ENCODE peak calls at places on chromosomes 4 and X, in seven cellular contexts. One of them, this sample, is unnamed.

GRCh38 chrX:136619889-136620505 is 28.0 kb upstream of the CD40LG start:
- DNase-seq in fibroblast of pulmonary artery: no peak
- DNase-seq in cardiac fibroblast: no peak
- DNase-seq in OCI-LY7: no peak
- DNase-seq in fibroblast of lung: no peak
- DNase-seq in foreskin fibroblast: no peak
- DNase-seq in mucosa of descending colon: no peak
- DNase-seq in this sample: no peak

GRCh38 chrX:475926-476723 is 89.4 kb upstream of the PPP2R3B start:
- DNase-seq in fibroblast of pulmonary artery: no peak
- DNase-seq in cardiac fibroblast: no peak
- DNase-seq in OCI-LY7: no peak
- DNase-seq in fibroblast of lung: no peak
- DNase-seq in foreskin fibroblast: no peak
- DNase-seq in mucosa of descending colon: no peak
- DNase-seq in this sample: peak

GRCh38 chrX:57286507-57287251 is at the start of gene FAAH2:
- DNase-seq in fibroblast of pulmonary artery: no peak
- DNase-seq in cardiac fibroblast: no peak
- DNase-seq in OCI-LY7: peak
- DNase-seq in fibroblast of lung: no peak
- DNase-seq in foreskin fibroblast: no peak
- DNase-seq in mucosa of descending colon: peak
- DNase-seq in this sample: peak

GRCh38 chrX:150405576-150405975 is 42.5 kb downstream of the MAMLD1 start:
- DNase-seq in fibroblast of pulmonary artery: no peak
- DNase-seq in cardiac fibroblast: no peak
- DNase-seq in OCI-LY7: no peak
- DNase-seq in fibroblast of lung: no peak
- DNase-seq in foreskin fibroblast: no peak
- DNase-seq in mucosa of descending colon: no peak
- DNase-seq in this sample: no peak

GRCh38 chrX:26234177-26234576 is 18.2 kb downstream of the MAGEB5 start:
- DNase-seq in fibroblast of pulmonary artery: no peak
- DNase-seq in cardiac fibroblast: no peak
- DNase-seq in OCI-LY7: no peak
- DNase-seq in fibroblast of lung: no peak
- DNase-seq in foreskin fibroblast: no peak
- DNase-seq in mucosa of descending colon: no peak
- DNase-seq in this sample: no peak

GRCh38 chr4:108172231-108172779 is 3.6 kb upstream of the LEF1 start:
- DNase-seq in fibroblast of pulmonary artery: no peak
- DNase-seq in cardiac fibroblast: no peak
- DNase-seq in OCI-LY7: peak
- DNase-seq in fibroblast of lung: peak
- DNase-seq in foreskin fibroblast: peak
- DNase-seq in mucosa of descending colon: peak
- DNase-seq in this sample: no peak

GRCh38 chrX:102985182-102985581 is 48.1 kb downstream of the RAB40AL start:
- DNase-seq in fibroblast of pulmonary artery: no peak
- DNase-seq in cardiac fibroblast: no peak
- DNase-seq in OCI-LY7: no peak
- DNase-seq in fibroblast of lung: no peak
- DNase-seq in foreskin fibroblast: peak
- DNase-seq in mucosa of descending colon: no peak
- DNase-seq in this sample: no peak

GRCh38 chr4:146049802-146050201 is 111.2 kb upstream of the ZNF827 start:
- DNase-seq in fibroblast of pulmonary artery: no peak
- DNase-seq in cardiac fibroblast: no peak
- DNase-seq in OCI-LY7: peak
- DNase-seq in fibroblast of lung: no peak
- DNase-seq in foreskin fibroblast: no peak
- DNase-seq in mucosa of descending colon: no peak
- DNase-seq in this sample: no peak

GRCh38 chrX:11532291-11533075 is 133.2 kb downstream of the ARHGAP6 start:
- DNase-seq in fibroblast of pulmonary artery: no peak
- DNase-seq in cardiac fibroblast: no peak
- DNase-seq in OCI-LY7: no peak
- DNase-seq in fibroblast of lung: peak
- DNase-seq in foreskin fibroblast: peak
- DNase-seq in mucosa of descending colon: no peak
- DNase-seq in this sample: no peak

GRCh38 chr4:73252001-73252400 is 6.6 kb downstream of the ANKRD17 start:
- DNase-seq in fibroblast of pulmonary artery: no peak
- DNase-seq in cardiac fibroblast: no peak
- DNase-seq in OCI-LY7: no peak
- DNase-seq in fibroblast of lung: no peak
- DNase-seq in foreskin fibroblast: no peak
- DNase-seq in mucosa of descending colon: no peak
- DNase-seq in this sample: no peak

GRCh38 chr4:77695769-77696168 is 90.1 kb downstream of the CXCL13 start:
- DNase-seq in fibroblast of pulmonary artery: peak
- DNase-seq in cardiac fibroblast: peak
- DNase-seq in OCI-LY7: no peak
- DNase-seq in fibroblast of lung: peak
- DNase-seq in foreskin fibroblast: peak
- DNase-seq in mucosa of descending colon: no peak
- DNase-seq in this sample: no peak

GRCh38 chr4:25310066-25310824 is 2.3 kb upstream of the ZCCHC4 start:
- DNase-seq in fibroblast of pulmonary artery: no peak
- DNase-seq in cardiac fibroblast: no peak
- DNase-seq in OCI-LY7: peak
- DNase-seq in fibroblast of lung: no peak
- DNase-seq in foreskin fibroblast: peak
- DNase-seq in mucosa of descending colon: no peak
- DNase-seq in this sample: no peak

GRCh38 chr4:41213563-41214157 is 682 bp downstream of the APBB2 start:
- DNase-seq in fibroblast of pulmonary artery: no peak
- DNase-seq in cardiac fibroblast: no peak
- DNase-seq in OCI-LY7: peak
- DNase-seq in fibroblast of lung: no peak
- DNase-seq in foreskin fibroblast: peak
- DNase-seq in mucosa of descending colon: peak
- DNase-seq in this sample: no peak

GRCh38 chr4:68360570-68360969 is 10.7 kb upstream of the YTHDC1 start:
- DNase-seq in fibroblast of pulmonary artery: no peak
- DNase-seq in cardiac fibroblast: no peak
- DNase-seq in OCI-LY7: no peak
- DNase-seq in fibroblast of lung: no peak
- DNase-seq in foreskin fibroblast: no peak
- DNase-seq in mucosa of descending colon: no peak
- DNase-seq in this sample: no peak

GRCh38 chr4:76459291-76459723 is 24.3 kb downstream of the SHROOM3 start:
- DNase-seq in fibroblast of pulmonary artery: peak
- DNase-seq in cardiac fibroblast: peak
- DNase-seq in OCI-LY7: no peak
- DNase-seq in fibroblast of lung: no peak
- DNase-seq in foreskin fibroblast: no peak
- DNase-seq in mucosa of descending colon: no peak
- DNase-seq in this sample: no peak

GRCh38 chr4:80266267-80266901 is at the start of gene FGF5:
- DNase-seq in fibroblast of pulmonary artery: peak
- DNase-seq in cardiac fibroblast: peak
- DNase-seq in OCI-LY7: no peak
- DNase-seq in fibroblast of lung: peak
- DNase-seq in foreskin fibroblast: peak
- DNase-seq in mucosa of descending colon: peak
- DNase-seq in this sample: peak

GRCh38 chr4:100962698-100963097 is 384.6 kb downstream of the PPP3CA start:
- DNase-seq in fibroblast of pulmonary artery: no peak
- DNase-seq in cardiac fibroblast: no peak
- DNase-seq in OCI-LY7: no peak
- DNase-seq in fibroblast of lung: no peak
- DNase-seq in foreskin fibroblast: no peak
- DNase-seq in mucosa of descending colon: no peak
- DNase-seq in this sample: no peak

GRCh38 chr4:56505269-56506109 is at the start of gene ARL9:
- DNase-seq in fibroblast of pulmonary artery: peak
- DNase-seq in cardiac fibroblast: peak
- DNase-seq in OCI-LY7: no peak
- DNase-seq in fibroblast of lung: peak
- DNase-seq in foreskin fibroblast: peak
- DNase-seq in mucosa of descending colon: peak
- DNase-seq in this sample: no peak

GRCh38 chrX:19225906-19226305 is 103.6 kb upstream of the ADGRG2 start:
- DNase-seq in fibroblast of pulmonary artery: peak
- DNase-seq in cardiac fibroblast: peak
- DNase-seq in OCI-LY7: no peak
- DNase-seq in fibroblast of lung: peak
- DNase-seq in foreskin fibroblast: peak
- DNase-seq in mucosa of descending colon: no peak
- DNase-seq in this sample: no peak

GRCh38 chr4:54185380-54185779 is 43.7 kb upstream of the PDGFRA start:
- DNase-seq in fibroblast of pulmonary artery: no peak
- DNase-seq in cardiac fibroblast: no peak
- DNase-seq in OCI-LY7: no peak
- DNase-seq in fibroblast of lung: no peak
- DNase-seq in foreskin fibroblast: no peak
- DNase-seq in mucosa of descending colon: no peak
- DNase-seq in this sample: no peak
- TF ChIP-seq CTCF in fibroblast of pulmonary artery: no peak
- TF ChIP-seq CTCF in cardiac fibroblast: peak
- TF ChIP-seq CTCF in OCI-LY7: peak
- TF ChIP-seq CTCF in fibroblast of lung: no peak
- TF ChIP-seq CTCF in foreskin fibroblast: no peak
- TF ChIP-seq CTCF in mucosa of descending colon: no peak
- TF ChIP-seq CTCF in this sample: no peak

GRCh38 chrX:119986203-119986602 is 42.7 kb upstream of the NKAP start:
- DNase-seq in fibroblast of pulmonary artery: no peak
- DNase-seq in cardiac fibroblast: no peak
- DNase-seq in OCI-LY7: no peak
- DNase-seq in fibroblast of lung: no peak
- DNase-seq in foreskin fibroblast: no peak
- DNase-seq in mucosa of descending colon: no peak
- DNase-seq in this sample: no peak

GRCh38 chrX:119984652-119985051 is 41.1 kb upstream of the NKAP start:
- DNase-seq in fibroblast of pulmonary artery: no peak
- DNase-seq in cardiac fibroblast: no peak
- DNase-seq in OCI-LY7: no peak
- DNase-seq in fibroblast of lung: no peak
- DNase-seq in foreskin fibroblast: no peak
- DNase-seq in mucosa of descending colon: no peak
- DNase-seq in this sample: no peak

GRCh38 chrX:119982145-119982544 is 38.6 kb upstream of the NKAP start:
- DNase-seq in fibroblast of pulmonary artery: no peak
- DNase-seq in cardiac fibroblast: no peak
- DNase-seq in OCI-LY7: no peak
- DNase-seq in fibroblast of lung: no peak
- DNase-seq in foreskin fibroblast: no peak
- DNase-seq in mucosa of descending colon: no peak
- DNase-seq in this sample: no peak

GRCh38 chrX:119983494-119983893 is 39.9 kb upstream of the NKAP start:
- DNase-seq in fibroblast of pulmonary artery: no peak
- DNase-seq in cardiac fibroblast: no peak
- DNase-seq in OCI-LY7: no peak
- DNase-seq in fibroblast of lung: no peak
- DNase-seq in foreskin fibroblast: no peak
- DNase-seq in mucosa of descending colon: no peak
- DNase-seq in this sample: no peak

DNA sequence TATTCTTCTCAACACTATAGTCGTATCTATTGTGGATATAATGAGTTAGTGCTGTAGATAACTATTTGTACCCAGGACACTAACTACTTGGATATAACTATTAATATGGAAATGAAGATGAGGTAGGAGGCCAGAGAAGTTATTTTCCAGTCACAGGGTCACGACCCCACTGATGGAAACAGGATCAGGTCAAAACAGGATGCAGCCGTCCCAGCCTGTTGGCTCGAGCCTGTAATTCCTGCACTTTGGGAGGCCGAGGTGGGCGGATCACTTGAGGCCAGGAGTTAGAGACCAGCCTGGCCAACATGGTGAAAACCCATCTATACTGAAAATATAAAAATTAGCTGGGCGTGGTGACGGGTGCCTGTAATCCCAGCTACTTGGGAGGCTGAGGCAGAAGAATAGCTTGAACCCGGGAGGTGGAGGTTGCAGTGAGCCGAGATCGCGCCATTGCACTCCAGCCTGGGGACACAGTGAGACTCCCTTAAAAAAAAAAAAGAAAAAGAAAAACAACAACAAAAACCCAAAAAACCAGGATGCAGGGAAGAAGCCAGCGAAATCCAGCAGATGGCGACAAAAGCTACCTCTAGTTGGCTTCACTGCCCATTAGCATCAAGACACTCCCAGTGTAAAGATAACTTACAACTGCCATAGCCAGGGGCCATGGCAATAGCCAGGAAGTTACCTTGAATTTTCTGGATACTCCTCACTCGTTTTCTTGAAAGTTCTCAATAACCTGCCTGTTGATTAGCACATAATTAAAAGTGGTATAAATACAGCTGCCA is 37.9 kb upstream of the NKAP start:
- DNase-seq in fibroblast of pulmonary artery: peak
- DNase-seq in cardiac fibroblast: peak
- DNase-seq in OCI-LY7: peak
- DNase-seq in fibroblast of lung: peak
- DNase-seq in foreskin fibroblast: peak
- DNase-seq in mucosa of descending colon: no peak
- DNase-seq in this sample: no peak
- TF ChIP-seq CTCF in fibroblast of pulmonary artery: peak
- TF ChIP-seq CTCF in cardiac fibroblast: peak
- TF ChIP-seq CTCF in OCI-LY7: peak
- TF ChIP-seq CTCF in fibroblast of lung: peak
- TF ChIP-seq CTCF in foreskin fibroblast: peak
- TF ChIP-seq CTCF in mucosa of descending colon: peak
- TF ChIP-seq CTCF in this sample: peak

GRCh38 chr4:168645933-168646768 is 149.3 kb downstream of the PALLD start:
- DNase-seq in fibroblast of pulmonary artery: no peak
- DNase-seq in cardiac fibroblast: no peak
- DNase-seq in OCI-LY7: no peak
- DNase-seq in fibroblast of lung: no peak
- DNase-seq in foreskin fibroblast: no peak
- DNase-seq in mucosa of descending colon: no peak
- DNase-seq in this sample: no peak
- TF ChIP-seq CTCF in fibroblast of pulmonary artery: no peak
- TF ChIP-seq CTCF in cardiac fibroblast: no peak
- TF ChIP-seq CTCF in OCI-LY7: no peak
- TF ChIP-seq CTCF in fibroblast of lung: no peak
- TF ChIP-seq CTCF in foreskin fibroblast: no peak
- TF ChIP-seq CTCF in mucosa of descending colon: no peak
- TF ChIP-seq CTCF in this sample: no peak

DNA sequence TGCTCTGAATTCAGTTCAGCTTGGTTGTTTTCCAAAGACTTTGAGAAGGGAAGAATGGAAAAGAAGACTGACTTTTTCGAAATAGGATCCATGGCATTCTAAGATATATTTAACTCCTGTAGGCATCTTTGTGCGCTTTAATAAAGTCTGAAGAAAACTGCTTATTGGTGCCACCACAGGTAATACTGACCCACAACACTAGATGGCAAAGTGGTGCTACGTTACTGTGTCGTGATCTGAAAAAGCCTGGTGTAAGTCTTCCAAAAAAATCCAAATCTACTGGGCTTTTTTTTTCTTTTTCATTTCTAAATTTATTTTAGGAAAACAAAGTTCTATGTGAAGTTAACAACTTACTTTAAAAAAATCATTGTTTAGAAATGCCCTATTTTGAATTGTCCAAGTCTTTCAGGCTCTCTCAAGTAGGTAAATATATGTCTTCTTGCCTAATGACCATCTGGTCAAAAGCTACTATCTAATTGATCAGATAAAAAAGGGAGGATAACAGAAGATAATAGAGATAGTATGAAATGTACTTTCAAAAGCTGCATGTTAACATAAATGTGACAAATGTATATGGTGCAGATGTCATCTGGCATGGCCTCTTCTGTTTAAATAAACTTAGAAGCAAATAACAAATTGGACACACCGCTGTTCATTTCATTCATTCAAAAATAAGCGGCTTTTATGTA is 47.0 kb upstream of the MID1IP1 start:
- DNase-seq in fibroblast of pulmonary artery: peak
- DNase-seq in cardiac fibroblast: peak
- DNase-seq in OCI-LY7: peak
- DNase-seq in fibroblast of lung: peak
- DNase-seq in foreskin fibroblast: peak
- DNase-seq in mucosa of descending colon: no peak
- DNase-seq in this sample: no peak
- TF ChIP-seq CTCF in fibroblast of pulmonary artery: peak
- TF ChIP-seq CTCF in cardiac fibroblast: peak
- TF ChIP-seq CTCF in OCI-LY7: peak
- TF ChIP-seq CTCF in fibroblast of lung: peak
- TF ChIP-seq CTCF in foreskin fibroblast: peak
- TF ChIP-seq CTCF in mucosa of descending colon: no peak
- TF ChIP-seq CTCF in this sample: peak